ENCODE peak calls at places on chromosomes 13 and 19, in five cellular contexts. B, R, V, X and A are unnamed samples.

GRCh38 chr13:106139407-106139806 is 396.1 kb downstream of the EFNB2 start:
- DNase-seq in R (no peak), V (no peak), B (no peak), X (no peak), A (no peak)

GRCh38 chr19:39448271-39448670 is 2.9 kb downstream of the SUPT5H start:
- DNase-seq in X (no peak), V (no peak), B (no peak), R (no peak), A (no peak)

GRCh38 chr13:79745141-79745540 is 264.2 kb downstream of the NDFIP2 start:
- DNase-seq in R (no peak), X (no peak), B (no peak), V (peak; percentile 53), A (no peak)

GRCh38 chr19:6238643-6239281 is 41.0 kb downstream of the MLLT1 start:
- DNase-seq in X (peak; percentile 78), B (peak; percentile 74), V (no peak), R (peak; percentile 50), A (peak; percentile 70)

GRCh38 chr19:39416626-39417120 is 4.2 kb downstream of the PLEKHG2 start:
- DNase-seq in R (no peak), B (no peak), V (no peak), X (peak; percentile 31), A (no peak)

GRCh38 chr19:29617336-29618266 is 11.5 kb downstream of the POP4 start:
- DNase-seq in V (no peak), R (peak; percentile 30), B (no peak), X (no peak), A (no peak)

GRCh38 chr19:19402656-19403372 is 2.7 kb upstream of the GATAD2A start:
- DNase-seq in B (no peak), X (no peak), R (no peak), V (no peak), A (no peak)

GRCh38 chr19:9431475-9431874 is 3.9 kb downstream of the ZNF266 start:
- DNase-seq in R (no peak), B (no peak), V (peak; percentile 4), X (no peak), A (no peak)

GRCh38 chr19:48363500-48363809 is 285 bp downstream of the TMEM143 start:
- DNase-seq in V (no peak), R (no peak), B (no peak), X (no peak), A (no peak)

GRCh38 chr13:27403252-27403678 is 21.2 kb upstream of the GTF3A start:
- DNase-seq in X (no peak), B (no peak), R (no peak), V (peak; percentile 48), A (no peak)

GRCh38 chr19:37977992-37978391 is 71.0 kb downstream of the SIPA1L3 start:
- DNase-seq in X (no peak), R (no peak), V (no peak), B (no peak), A (no peak)

GRCh38 chr13:41915096-41915495 is 45.8 kb downstream of the VWA8 start:
- DNase-seq in B (no peak), V (no peak), R (no peak), X (no peak), A (no peak)

GRCh38 chr13:75555836-75556235 is 6.2 kb downstream of the UCHL3 start:
- DNase-seq in X (no peak), V (no peak), B (no peak), R (no peak), A (no peak)

GRCh38 chr19:37972803-37973202 is 65.8 kb downstream of the SIPA1L3 start:
- DNase-seq in V (no peak), B (no peak), X (no peak), R (no peak), A (no peak)

GRCh38 chr13:75761373-75761772 is 125.2 kb downstream of the LMO7 start:
- DNase-seq in V (no peak), R (no peak), X (no peak), B (no peak), A (no peak)

GRCh38 chr13:101354895-101355294 is 61.4 kb downstream of the NALCN start:
- DNase-seq in R (no peak), V (no peak), B (no peak), X (no peak), A (no peak)

GRCh38 chr13:80931118-80931517 is 590.2 kb upstream of the SPRY2 start:
- DNase-seq in V (no peak), X (no peak), R (no peak), B (no peak), A (no peak)

GRCh38 chr13:109628251-109628699 is 158.1 kb downstream of the IRS2 start:
- DNase-seq in V (no peak), R (no peak), B (no peak), X (no peak), A (no peak)

GRCh38 chr13:44429311-44429710 is 55.7 kb downstream of the SERP2 start:
- DNase-seq in V (no peak), X (no peak), R (no peak), B (no peak), A (no peak)

GRCh38 chr19:8512115-8512967 is 1.6 kb downstream of the ZNF414 start:
- DNase-seq in V (no peak), X (no peak), R (no peak), B (no peak), A (no peak)

GRCh38 chr19:17540174-17540573 is 15.3 kb upstream of the COLGALT1 start:
- DNase-seq in B (no peak), R (no peak), V (no peak), X (no peak), A (peak; percentile 83)

GRCh38 chr13:65499251-65499650 is 1730.9 kb downstream of the PCDH9 start:
- DNase-seq in R (no peak), X (no peak), B (no peak), V (no peak), A (no peak)

GRCh38 chr13:112879283-112879833 is 89.7 kb upstream of the MCF2L start:
- DNase-seq in B (no peak), X (no peak), V (no peak), R (peak; percentile 34), A (peak; percentile 21)

GRCh38 chr13:33454844-33455256 is 169.3 kb upstream of the STARD13 start:
- DNase-seq in V (no peak), B (no peak), R (no peak), X (no peak), A (no peak)

GRCh38 chr13:30862707-30863106 is 43.4 kb upstream of the MEDAG start:
- DNase-seq in B (peak; percentile 68), X (peak; percentile 75), V (no peak), R (peak; percentile 56), A (no peak)

GRCh38 chr19:7679017-7679720 is 1.5 kb upstream of the TRAPPC5 start:
- DNase-seq in R (peak; percentile 63), V (no peak), X (no peak), B (no peak), A (no peak)

GRCh38 chr19:4594199-4594598 is 34.7 kb upstream of the SEMA6B start:
- DNase-seq in V (no peak), X (no peak), R (no peak), B (no peak), A (no peak)

GRCh38 chr13:48072304-48072703 is 22.6 kb downstream of the MED4 start:
- DNase-seq in B (no peak), X (no peak), V (no peak), R (no peak), A (no peak)

GRCh38 chr19:27962260-27962659 is 1250.7 kb downstream of the UQCRFS1 start:
- DNase-seq in V (no peak), R (no peak), X (no peak), B (no peak), A (no peak)

GRCh38 chr19:39941615-39942507 is 7.4 kb upstream of the FCGBP start:
- DNase-seq in V (no peak), X (no peak), B (no peak), R (no peak), A (no peak)

GRCh38 chr13:110559429-110559943 is 2.0 kb downstream of the RAB20 start:
- DNase-seq in R (peak; percentile 89), B (no peak), V (peak; percentile 30), X (no peak), A (peak; percentile 89)

GRCh38 chr13:30752991-30753616 is 17.8 kb downstream of the ALOX5AP start:
- DNase-seq in X (no peak), R (no peak), B (no peak), V (peak; percentile 29), A (no peak)

GRCh38 chr13:83563499-83563898 is 318.8 kb downstream of the SLITRK1 start:
- DNase-seq in R (no peak), B (no peak), V (no peak), X (no peak), A (no peak)

GRCh38 chr13:80437212-80437611 is 96.3 kb upstream of the SPRY2 start:
- DNase-seq in B (no peak), X (no peak), R (no peak), V (no peak), A (no peak)

GRCh38 chr13:37925878-37926473 is 56.4 kb upstream of the TRPC4 start:
- DNase-seq in R (no peak), V (peak; percentile 24), B (no peak), X (no peak), A (no peak)
- H3K4me3 ChIP-seq in R (no peak overlapping the region), V (no peak overlapping the region), B (no peak overlapping the region), X (peak overlapping the region; percentile 7), A (no peak overlapping the region)

DNA sequence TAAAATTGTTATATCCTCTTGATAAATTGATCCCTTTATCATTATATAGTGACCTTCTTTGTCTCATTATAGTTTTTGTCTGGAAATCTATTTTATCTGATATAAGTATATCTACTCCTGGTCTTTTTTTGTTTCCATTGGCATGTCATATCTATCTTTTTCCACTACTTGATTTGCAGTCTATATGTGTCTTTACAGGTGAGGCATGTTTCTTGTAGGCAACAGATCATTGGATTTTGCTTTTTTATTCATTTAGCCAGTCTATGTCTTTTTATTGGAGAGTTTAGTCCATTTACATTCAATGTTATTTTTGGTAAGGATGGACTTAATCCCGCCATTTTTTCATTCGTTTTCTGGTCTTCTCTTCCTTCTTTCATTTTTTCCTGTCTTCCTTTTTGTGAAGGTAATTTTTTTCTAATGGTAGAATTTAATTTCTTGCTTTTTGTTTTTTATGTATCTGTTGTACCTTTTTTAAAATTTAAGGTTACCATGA is 13.5 kb upstream of the ZNF823 start:
- DNase-seq in B (no peak), V (no peak), R (no peak), X (no peak), A (no peak)
- H3K4me3 ChIP-seq in B (no peak overlapping the region), V (no peak overlapping the region), R (no peak overlapping the region), X (no peak overlapping the region), A (no peak overlapping the region)

GRCh38 chr13:35618565-35619083 is 142.1 kb upstream of the MAB21L1 start:
- DNase-seq in X (no peak), V (no peak), B (no peak), R (no peak), A (no peak)
- H3K4me3 ChIP-seq in X (no peak overlapping the region), V (no peak overlapping the region), B (no peak overlapping the region), R (no peak overlapping the region), A (no peak overlapping the region)

DNA sequence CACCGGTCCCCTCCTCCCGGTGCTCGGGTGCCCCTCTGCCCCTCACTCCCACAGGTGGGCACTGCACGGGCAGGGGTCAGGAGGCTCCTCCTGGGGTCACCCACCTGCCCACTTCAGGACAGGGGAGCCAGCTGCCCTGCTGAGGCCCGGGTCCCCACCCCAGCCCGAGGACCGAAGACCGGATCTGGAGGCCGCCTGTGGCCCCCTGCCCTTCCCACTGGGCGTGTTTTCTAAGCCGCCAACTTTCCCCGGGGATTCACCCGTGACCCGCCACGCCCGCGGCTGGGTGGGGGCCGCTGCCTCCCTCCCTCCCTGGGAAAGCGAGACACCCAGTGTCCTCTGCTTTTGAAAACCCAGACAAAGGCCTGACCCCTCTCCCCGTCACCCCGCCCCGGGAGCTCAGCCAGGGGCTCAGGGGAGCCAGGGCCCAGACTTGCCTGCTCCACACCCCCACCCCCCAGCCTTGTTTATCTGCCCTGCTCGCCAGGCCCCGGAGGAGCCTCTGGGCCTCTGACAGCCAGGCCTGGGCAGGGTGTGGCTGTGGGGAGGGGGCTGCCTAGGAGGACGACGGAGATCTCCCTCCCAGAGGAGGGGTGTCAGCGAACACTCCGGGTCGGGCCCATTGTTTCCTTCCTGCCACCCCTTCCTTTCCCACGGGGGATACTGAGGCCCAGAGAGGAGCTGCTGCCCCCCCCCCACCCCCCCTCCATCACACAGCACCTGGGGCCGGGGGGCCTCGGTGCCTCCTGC is 1.4 kb downstream of the PALM start:
- DNase-seq in X (peak; percentile 55), V (no peak), R (no peak), B (peak; percentile 58), A (no peak)
- H3K4me3 ChIP-seq in X (peak overlapping the region; percentile 90), V (peak overlapping the region; percentile 98), R (peak overlapping the region; percentile 62), B (peak overlapping the region; percentile 63), A (peak overlapping the region; percentile 40)